ENCODE peak calls at places on chromosomes 12 and 14, in five cellular contexts. J, H, X, Z and M are unnamed samples.

GRCh38 chr12:59500335-59500734 is 95.5 kb upstream of the SLC16A7 start:
- DNase-seq in J (no peak), H (no peak), X (no peak), Z (no peak), M (no peak)

GRCh38 chr14:53927171-53927570 is 29.5 kb downstream of the BMP4 start:
- DNase-seq in J (no peak), H (no peak), X (no peak), Z (no peak), M (no peak)

GRCh38 chr14:49497725-49498348 is 88.3 kb downstream of the RPS29 start:
- DNase-seq in J (peak; percentile 56), H (peak; percentile 78), X (peak; percentile 48), Z (no peak), M (peak; percentile 67)

GRCh38 chr12:130127527-130127908 is 34.7 kb upstream of the FZD10 start:
- DNase-seq in J (peak; percentile 61), H (no peak), X (no peak), Z (no peak), M (no peak)

GRCh38 chr12:103800252-103800771 is 40.7 kb downstream of the NT5DC3 start:
- DNase-seq in J (peak; percentile 6), H (no peak), X (no peak), Z (no peak), M (no peak)

GRCh38 chr12:5736527-5736926 is 208.5 kb downstream of the ANO2 start:
- DNase-seq in J (no peak), H (no peak), X (no peak), Z (no peak), M (no peak)

GRCh38 chr14:74723134-74723533 is 10.2 kb downstream of the FCF1 start:
- DNase-seq in J (no peak), H (no peak), X (no peak), Z (no peak), M (no peak)

GRCh38 chr14:39267592-39268112 is 33.9 kb downstream of the MIA2 start:
- DNase-seq in J (peak; percentile 53), H (peak; percentile 76), X (peak; percentile 44), Z (no peak), M (peak; percentile 47)

GRCh38 chr12:6647083-6647604 is at the start of gene ACRBP:
- DNase-seq in J (peak; percentile 92), H (peak; percentile 80), X (no peak), Z (no peak), M (peak; percentile 32)